ENCODE peak calls at places on chromosomes 4 and X, in eight cellular contexts. U is germinal center; M is activated CD4-positive, alpha-beta T cell treated with anti-CD3 and anti-CD28 coated beads, Interleukin-2, amount 10 ng/mL, durations not matched to agents 7 days and 5 days; F is NCI-H446; P is nephron progenitor cell; X is ELR; Q is transverse colon; A is tibial nerve. H is an unnamed sample.

GRCh38 chrX:63436865-63437264 is 85.7 kb upstream of the SPIN4 start:
- DNase-seq in U (no peak), M (no peak), F (no peak), P (no peak), X (no peak), Q (no peak), A (no peak), H (no peak)

GRCh38 chr4:6749340-6750171 is 33.0 kb upstream of the KIAA0232 start:
- DNase-seq in U (no peak), M (no peak), F (no peak), P (no peak), X (peak), Q (peak), A (peak), H (no peak)

GRCh38 chr4:124409044-124409443 is 303.5 kb downstream of the ANKRD50 start:
- DNase-seq in U (no peak), M (no peak), F (no peak), P (no peak), X (peak), Q (no peak), A (no peak), H (no peak)

GRCh38 chr4:149493492-149493891 is 322.2 kb downstream of the IQCM start:
- DNase-seq in U (no peak), M (no peak), F (no peak), P (no peak), X (peak), Q (no peak), A (no peak), H (no peak)

GRCh38 chr4:124144302-124144701 is 568.2 kb downstream of the ANKRD50 start:
- DNase-seq in U (no peak), M (no peak), F (peak), P (peak), X (no peak), Q (no peak), A (no peak), H (no peak)

GRCh38 chr4:19776021-19776459 is 475.7 kb upstream of the SLIT2 start:
- DNase-seq in U (no peak), M (no peak), F (no peak), P (no peak), X (peak), Q (no peak), A (no peak), H (no peak)

GRCh38 chrX:19548934-19549333 is 33.6 kb upstream of the MAP3K15 start:
- DNase-seq in U (no peak), M (no peak), F (no peak), P (no peak), X (no peak), Q (no peak), A (no peak), H (no peak)

GRCh38 chr4:108107729-108108382 is 60.9 kb downstream of the LEF1 start:
- DNase-seq in U (no peak), M (peak), F (no peak), P (no peak), X (no peak), Q (no peak), A (no peak), H (no peak)

GRCh38 chr4:8644966-8645752 is 52.6 kb downstream of the CPZ start:
- DNase-seq in U (no peak), M (no peak), F (no peak), P (no peak), X (no peak), Q (no peak), A (no peak), H (no peak)

GRCh38 chr4:56051049-56051709 is 102.4 kb downstream of the CEP135 start:
- DNase-seq in U (no peak), M (no peak), F (no peak), P (no peak), X (no peak), Q (no peak), A (no peak), H (no peak)

GRCh38 chr4:42015438-42015837 is 25.1 kb downstream of the SLC30A9 start:
- DNase-seq in U (no peak), M (no peak), F (no peak), P (no peak), X (no peak), Q (no peak), A (no peak), H (no peak)

GRCh38 chr4:73723945-73724344 is 16.4 kb upstream of the CXCL8 start:
- DNase-seq in U (no peak), M (no peak), F (no peak), P (no peak), X (no peak), Q (no peak), A (no peak), H (no peak)

GRCh38 chr4:52106142-52106541 is 55.0 kb downstream of the SPATA18 start:
- DNase-seq in U (no peak), M (no peak), F (no peak), P (no peak), X (no peak), Q (no peak), A (no peak), H (no peak)

GRCh38 chrX:24242649-24243556 is 71.0 kb downstream of the SUPT20HL2 start:
- DNase-seq in U (no peak), M (no peak), F (peak), P (no peak), X (peak), Q (peak), A (peak), H (no peak)

GRCh38 chrX:77749695-77750094 is 36.3 kb downstream of the ATRX start:
- DNase-seq in U (no peak), M (no peak), F (no peak), P (no peak), X (peak), Q (no peak), A (no peak), H (no peak)

GRCh38 chr4:147516133-147516532 is 35.2 kb downstream of the EDNRA start:
- DNase-seq in U (no peak), M (no peak), F (no peak), P (no peak), X (no peak), Q (no peak), A (no peak), H (no peak)

GRCh38 chr4:121822796-121823504 is 733 bp downstream of the CCNA2 start:
- DNase-seq in U (peak), M (peak), F (peak), P (peak), X (peak), Q (peak), A (no peak), H (peak)

GRCh38 chr4:142719854-142720541 is 126.1 kb downstream of the INPP4B start:
- DNase-seq in U (no peak), M (peak), F (peak), P (no peak), X (peak), Q (no peak), A (no peak), H (no peak)

GRCh38 chr4:156961241-156962068 is 10.1 kb downstream of the PDGFC start:
- DNase-seq in U (no peak), M (no peak), F (peak), P (no peak), X (no peak), Q (no peak), A (no peak), H (no peak)

GRCh38 chrX:87526281-87526680 is 8.7 kb downstream of the KLHL4 start:
- DNase-seq in U (no peak), M (no peak), F (no peak), P (no peak), X (no peak), Q (no peak), A (no peak), H (no peak)

GRCh38 chr4:38466401-38466800 is 197.6 kb upstream of the KLF3 start:
- DNase-seq in U (no peak), M (no peak), F (no peak), P (no peak), X (no peak), Q (no peak), A (no peak), H (no peak)

GRCh38 chrX:139559383-139560042 is 29.0 kb downstream of the F9 start:
- DNase-seq in U (peak), M (peak), F (peak), P (peak), X (peak), Q (peak), A (peak), H (peak)

GRCh38 chr4:6608758-6609414 is 31.6 kb upstream of the MRFAP1 start:
- DNase-seq in U (no peak), M (no peak), F (no peak), P (peak), X (no peak), Q (no peak), A (no peak), H (peak)

GRCh38 chr4:41174444-41174843 is 39.9 kb downstream of the APBB2 start:
- DNase-seq in U (no peak), M (no peak), F (no peak), P (no peak), X (peak), Q (no peak), A (no peak), H (no peak)

GRCh38 chrX:100098660-100099375 is 311.3 kb downstream of the PCDH19 start:
- DNase-seq in U (no peak), M (no peak), F (no peak), P (no peak), X (no peak), Q (no peak), A (no peak), H (no peak)

GRCh38 chrX:48663241-48663640 is 20.4 kb upstream of the WAS start:
- DNase-seq in U (no peak), M (no peak), F (no peak), P (no peak), X (no peak), Q (no peak), A (no peak), H (no peak)

GRCh38 chr4:187417761-187418160 is 577.8 kb upstream of the ZFP42 start:
- DNase-seq in U (no peak), M (no peak), F (no peak), P (no peak), X (no peak), Q (no peak), A (no peak), H (no peak)

GRCh38 chr4:123168812-123169211 is 227.8 kb upstream of the SPRY1 start:
- DNase-seq in U (no peak), M (no peak), F (no peak), P (no peak), X (no peak), Q (no peak), A (no peak), H (no peak)

H was measured in WTC11.